ENCODE peak calls at places on chromosomes 2 and 18, in eight cellular contexts. One of them, this sample, is unnamed. For H3K9me3, the result is how much of the 10 kb centered on the place peaks cover.

GRCh38 chr18:67783215-67783946 is 266.9 kb upstream of the DSEL start:
- DNase-seq in SK-N-MC: no peak
- DNase-seq in gastrocnemius medialis: no peak
- DNase-seq in heart right ventricle: no peak
- DNase-seq in upper lobe of right lung: no peak
- DNase-seq in ovary: no peak
- DNase-seq in cardiac muscle cell: no peak
- DNase-seq in fibroblast of lung: peak
- DNase-seq in this sample: no peak

GRCh38 chr2:29053223-29053622 is 21.1 kb downstream of the PCARE start:
- DNase-seq in SK-N-MC: no peak
- DNase-seq in gastrocnemius medialis: no peak
- DNase-seq in heart right ventricle: no peak
- DNase-seq in upper lobe of right lung: no peak
- DNase-seq in ovary: no peak
- DNase-seq in cardiac muscle cell: no peak
- DNase-seq in fibroblast of lung: no peak
- DNase-seq in this sample: no peak

GRCh38 chr2:64374686-64375085 is 79.3 kb upstream of the LGALSL start:
- DNase-seq in SK-N-MC: no peak
- DNase-seq in gastrocnemius medialis: peak
- DNase-seq in heart right ventricle: peak
- DNase-seq in upper lobe of right lung: no peak
- DNase-seq in ovary: no peak
- DNase-seq in cardiac muscle cell: no peak
- DNase-seq in fibroblast of lung: peak
- DNase-seq in this sample: peak

GRCh38 chr2:11416931-11417330 is 49.0 kb downstream of the E2F6 start:
- DNase-seq in SK-N-MC: no peak
- DNase-seq in gastrocnemius medialis: no peak
- DNase-seq in heart right ventricle: no peak
- DNase-seq in upper lobe of right lung: no peak
- DNase-seq in ovary: no peak
- DNase-seq in cardiac muscle cell: no peak
- DNase-seq in fibroblast of lung: no peak
- DNase-seq in this sample: no peak

GRCh38 chr2:222837643-222838056 is 23.2 kb upstream of the ACSL3 start:
- DNase-seq in SK-N-MC: no peak
- DNase-seq in gastrocnemius medialis: no peak
- DNase-seq in heart right ventricle: no peak
- DNase-seq in upper lobe of right lung: no peak
- DNase-seq in ovary: no peak
- DNase-seq in cardiac muscle cell: no peak
- DNase-seq in fibroblast of lung: no peak
- DNase-seq in this sample: no peak

GRCh38 chr18:79766308-79766707 is 31.4 kb upstream of the KCNG2 start:
- DNase-seq in SK-N-MC: no peak
- DNase-seq in gastrocnemius medialis: no peak
- DNase-seq in heart right ventricle: no peak
- DNase-seq in upper lobe of right lung: peak
- DNase-seq in ovary: no peak
- DNase-seq in cardiac muscle cell: no peak
- DNase-seq in fibroblast of lung: no peak
- DNase-seq in this sample: no peak

GRCh38 chr18:73121207-73121606 is 253.4 kb upstream of the NETO1 start:
- DNase-seq in SK-N-MC: no peak
- DNase-seq in gastrocnemius medialis: no peak
- DNase-seq in heart right ventricle: no peak
- DNase-seq in upper lobe of right lung: no peak
- DNase-seq in ovary: no peak
- DNase-seq in cardiac muscle cell: no peak
- DNase-seq in fibroblast of lung: no peak
- DNase-seq in this sample: no peak

GRCh38 chr2:119476301-119477117 is 44.9 kb downstream of the TMEM37 start:
- DNase-seq in SK-N-MC: no peak
- DNase-seq in gastrocnemius medialis: peak
- DNase-seq in heart right ventricle: peak
- DNase-seq in upper lobe of right lung: peak
- DNase-seq in ovary: peak
- DNase-seq in cardiac muscle cell: peak
- DNase-seq in fibroblast of lung: peak
- DNase-seq in this sample: peak

GRCh38 chr2:151525872-151526271 is 116.2 kb downstream of the RIF1 start:
- DNase-seq in SK-N-MC: no peak
- DNase-seq in gastrocnemius medialis: no peak
- DNase-seq in heart right ventricle: no peak
- DNase-seq in upper lobe of right lung: no peak
- DNase-seq in ovary: no peak
- DNase-seq in cardiac muscle cell: no peak
- DNase-seq in fibroblast of lung: no peak
- DNase-seq in this sample: no peak

GRCh38 chr18:72826736-72827135 is 41.1 kb downstream of the NETO1 start:
- DNase-seq in SK-N-MC: no peak
- DNase-seq in gastrocnemius medialis: no peak
- DNase-seq in heart right ventricle: no peak
- DNase-seq in upper lobe of right lung: no peak
- DNase-seq in ovary: no peak
- DNase-seq in cardiac muscle cell: no peak
- DNase-seq in fibroblast of lung: no peak
- DNase-seq in this sample: no peak

GRCh38 chr2:138475394-138475793 is 26.2 kb upstream of the SPOPL start:
- DNase-seq in SK-N-MC: no peak
- DNase-seq in gastrocnemius medialis: no peak
- DNase-seq in heart right ventricle: no peak
- DNase-seq in upper lobe of right lung: no peak
- DNase-seq in ovary: no peak
- DNase-seq in cardiac muscle cell: no peak
- DNase-seq in fibroblast of lung: no peak
- DNase-seq in this sample: no peak

GRCh38 chr2:47024046-47024445 is 108.4 kb upstream of the MCFD2 start:
- DNase-seq in SK-N-MC: no peak
- DNase-seq in gastrocnemius medialis: peak
- DNase-seq in heart right ventricle: no peak
- DNase-seq in upper lobe of right lung: no peak
- DNase-seq in ovary: no peak
- DNase-seq in cardiac muscle cell: no peak
- DNase-seq in fibroblast of lung: no peak
- DNase-seq in this sample: no peak

GRCh38 chr2:40455661-40456060 is 3.8 kb upstream of the SLC8A1 start:
- DNase-seq in SK-N-MC: no peak
- DNase-seq in gastrocnemius medialis: no peak
- DNase-seq in heart right ventricle: no peak
- DNase-seq in upper lobe of right lung: peak
- DNase-seq in ovary: no peak
- DNase-seq in cardiac muscle cell: no peak
- DNase-seq in fibroblast of lung: no peak
- DNase-seq in this sample: no peak

GRCh38 chr18:61679836-61680235 is 213.0 kb downstream of the RNF152 start:
- DNase-seq in SK-N-MC: no peak
- DNase-seq in gastrocnemius medialis: no peak
- DNase-seq in heart right ventricle: no peak
- DNase-seq in upper lobe of right lung: no peak
- DNase-seq in ovary: no peak
- DNase-seq in cardiac muscle cell: no peak
- DNase-seq in fibroblast of lung: peak
- DNase-seq in this sample: no peak

GRCh38 chr18:52716926-52717325 is 376.9 kb downstream of the DCC start:
- DNase-seq in SK-N-MC: no peak
- DNase-seq in gastrocnemius medialis: no peak
- DNase-seq in heart right ventricle: no peak
- DNase-seq in upper lobe of right lung: no peak
- DNase-seq in ovary: no peak
- DNase-seq in cardiac muscle cell: peak
- DNase-seq in fibroblast of lung: peak
- DNase-seq in this sample: peak

GRCh38 chr2:159131882-159132281 is 154.6 kb downstream of the WDSUB1 start:
- DNase-seq in SK-N-MC: no peak
- DNase-seq in gastrocnemius medialis: no peak
- DNase-seq in heart right ventricle: no peak
- DNase-seq in upper lobe of right lung: no peak
- DNase-seq in ovary: no peak
- DNase-seq in cardiac muscle cell: no peak
- DNase-seq in fibroblast of lung: peak
- DNase-seq in this sample: peak

GRCh38 chr2:122660786-122661634 is 905.6 kb downstream of the TSN start:
- DNase-seq in SK-N-MC: no peak
- DNase-seq in gastrocnemius medialis: no peak
- DNase-seq in heart right ventricle: no peak
- DNase-seq in upper lobe of right lung: no peak
- DNase-seq in ovary: no peak
- DNase-seq in cardiac muscle cell: no peak
- DNase-seq in fibroblast of lung: no peak
- DNase-seq in this sample: no peak

GRCh38 chr2:188314314-188315054 is 22.8 kb downstream of the GULP1 start:
- DNase-seq in SK-N-MC: no peak
- DNase-seq in gastrocnemius medialis: no peak
- DNase-seq in heart right ventricle: no peak
- DNase-seq in upper lobe of right lung: no peak
- DNase-seq in ovary: no peak
- DNase-seq in cardiac muscle cell: no peak
- DNase-seq in fibroblast of lung: no peak
- DNase-seq in this sample: no peak

GRCh38 chr2:218962859-218963492 is 3.5 kb downstream of the CDK5R2 start:
- DNase-seq in SK-N-MC: no peak
- DNase-seq in gastrocnemius medialis: no peak
- DNase-seq in heart right ventricle: peak
- DNase-seq in upper lobe of right lung: peak
- DNase-seq in ovary: peak
- DNase-seq in cardiac muscle cell: peak
- DNase-seq in fibroblast of lung: peak
- DNase-seq in this sample: peak

GRCh38 chr2:45134014-45134413 is 124.8 kb upstream of the SIX2 start:
- DNase-seq in SK-N-MC: no peak
- DNase-seq in gastrocnemius medialis: no peak
- DNase-seq in heart right ventricle: no peak
- DNase-seq in upper lobe of right lung: no peak
- DNase-seq in ovary: no peak
- DNase-seq in cardiac muscle cell: no peak
- DNase-seq in fibroblast of lung: no peak
- DNase-seq in this sample: no peak

GRCh38 chr2:45132551-45132950 is 123.3 kb upstream of the SIX2 start:
- DNase-seq in SK-N-MC: no peak
- DNase-seq in gastrocnemius medialis: no peak
- DNase-seq in heart right ventricle: no peak
- DNase-seq in upper lobe of right lung: no peak
- DNase-seq in ovary: no peak
- DNase-seq in cardiac muscle cell: no peak
- DNase-seq in fibroblast of lung: no peak
- DNase-seq in this sample: no peak

GRCh38 chr2:45130758-45131157 is 121.5 kb upstream of the SIX2 start:
- DNase-seq in SK-N-MC: no peak
- DNase-seq in gastrocnemius medialis: no peak
- DNase-seq in heart right ventricle: no peak
- DNase-seq in upper lobe of right lung: no peak
- DNase-seq in ovary: no peak
- DNase-seq in cardiac muscle cell: no peak
- DNase-seq in fibroblast of lung: no peak
- DNase-seq in this sample: no peak

GRCh38 chr2:45128580-45128997 is 119.3 kb upstream of the SIX2 start:
- DNase-seq in SK-N-MC: no peak
- DNase-seq in gastrocnemius medialis: peak
- DNase-seq in heart right ventricle: peak
- DNase-seq in upper lobe of right lung: no peak
- DNase-seq in ovary: no peak
- DNase-seq in cardiac muscle cell: no peak
- DNase-seq in fibroblast of lung: peak
- DNase-seq in this sample: peak

GRCh38 chr2:45131587-45131986 is 122.3 kb upstream of the SIX2 start:
- DNase-seq in SK-N-MC: no peak
- DNase-seq in gastrocnemius medialis: no peak
- DNase-seq in heart right ventricle: no peak
- DNase-seq in upper lobe of right lung: no peak
- DNase-seq in ovary: no peak
- DNase-seq in cardiac muscle cell: no peak
- DNase-seq in fibroblast of lung: peak
- DNase-seq in this sample: peak
- H3K4me3 ChIP-seq in SK-N-MC: no peak
- H3K4me3 ChIP-seq in gastrocnemius medialis: no peak
- H3K4me3 ChIP-seq in heart right ventricle: no peak
- H3K4me3 ChIP-seq in upper lobe of right lung: no peak
- H3K4me3 ChIP-seq in ovary: no peak
- H3K4me3 ChIP-seq in cardiac muscle cell: no peak
- H3K4me3 ChIP-seq in fibroblast of lung: no peak
- H3K4me3 ChIP-seq in this sample: no peak

GRCh38 chr18:14914126-14914525 is 166.2 kb downstream of the ANKRD30B start:
- DNase-seq in SK-N-MC: no peak
- DNase-seq in gastrocnemius medialis: no peak
- DNase-seq in heart right ventricle: no peak
- DNase-seq in upper lobe of right lung: no peak
- DNase-seq in ovary: no peak
- DNase-seq in cardiac muscle cell: no peak
- DNase-seq in fibroblast of lung: no peak
- DNase-seq in this sample: no peak
- H3K9me3 ChIP-seq in SK-N-MC: under half
- H3K9me3 ChIP-seq in gastrocnemius medialis: under half
- H3K9me3 ChIP-seq in heart right ventricle: under half
- H3K9me3 ChIP-seq in upper lobe of right lung: under half
- H3K9me3 ChIP-seq in ovary: under half
- H3K9me3 ChIP-seq in cardiac muscle cell: under half
- H3K9me3 ChIP-seq in fibroblast of lung: under half
- H3K9me3 ChIP-seq in this sample: under half

GRCh38 chr18:49170145-49170544 is 219.4 kb upstream of the SMAD7 start:
- DNase-seq in SK-N-MC: no peak
- DNase-seq in gastrocnemius medialis: no peak
- DNase-seq in heart right ventricle: no peak
- DNase-seq in upper lobe of right lung: no peak
- DNase-seq in ovary: no peak
- DNase-seq in cardiac muscle cell: no peak
- DNase-seq in fibroblast of lung: no peak
- DNase-seq in this sample: no peak

GRCh38 chr18:49167084-49167483 is 216.3 kb upstream of the SMAD7 start:
- DNase-seq in SK-N-MC: no peak
- DNase-seq in gastrocnemius medialis: no peak
- DNase-seq in heart right ventricle: no peak
- DNase-seq in upper lobe of right lung: no peak
- DNase-seq in ovary: no peak
- DNase-seq in cardiac muscle cell: no peak
- DNase-seq in fibroblast of lung: no peak
- DNase-seq in this sample: no peak

GRCh38 chr18:49168970-49169619 is 218.3 kb upstream of the SMAD7 start:
- DNase-seq in SK-N-MC: no peak
- DNase-seq in gastrocnemius medialis: no peak
- DNase-seq in heart right ventricle: no peak
- DNase-seq in upper lobe of right lung: no peak
- DNase-seq in ovary: no peak
- DNase-seq in cardiac muscle cell: no peak
- DNase-seq in fibroblast of lung: no peak
- DNase-seq in this sample: no peak

GRCh38 chr18:49166327-49166726 is 215.6 kb upstream of the SMAD7 start:
- DNase-seq in SK-N-MC: no peak
- DNase-seq in gastrocnemius medialis: no peak
- DNase-seq in heart right ventricle: no peak
- DNase-seq in upper lobe of right lung: no peak
- DNase-seq in ovary: no peak
- DNase-seq in cardiac muscle cell: no peak
- DNase-seq in fibroblast of lung: no peak
- DNase-seq in this sample: no peak

GRCh38 chr18:49168281-49168680 is 217.5 kb upstream of the SMAD7 start:
- DNase-seq in SK-N-MC: no peak
- DNase-seq in gastrocnemius medialis: no peak
- DNase-seq in heart right ventricle: no peak
- DNase-seq in upper lobe of right lung: no peak
- DNase-seq in ovary: peak
- DNase-seq in cardiac muscle cell: no peak
- DNase-seq in fibroblast of lung: no peak
- DNase-seq in this sample: no peak
- H3K4me3 ChIP-seq in SK-N-MC: no peak
- H3K4me3 ChIP-seq in gastrocnemius medialis: no peak
- H3K4me3 ChIP-seq in heart right ventricle: no peak
- H3K4me3 ChIP-seq in upper lobe of right lung: no peak
- H3K4me3 ChIP-seq in ovary: no peak
- H3K4me3 ChIP-seq in cardiac muscle cell: no peak
- H3K4me3 ChIP-seq in fibroblast of lung: no peak
- H3K4me3 ChIP-seq in this sample: no peak

GRCh38 chr2:135064149-135064548 is 12.1 kb downstream of the RAB3GAP1 start:
- DNase-seq in SK-N-MC: no peak
- DNase-seq in gastrocnemius medialis: no peak
- DNase-seq in heart right ventricle: no peak
- DNase-seq in upper lobe of right lung: no peak
- DNase-seq in ovary: no peak
- DNase-seq in cardiac muscle cell: no peak
- DNase-seq in fibroblast of lung: no peak
- DNase-seq in this sample: no peak
- H3K9me3 ChIP-seq in SK-N-MC: under half
- H3K9me3 ChIP-seq in gastrocnemius medialis: under half
- H3K9me3 ChIP-seq in heart right ventricle: under half
- H3K9me3 ChIP-seq in upper lobe of right lung: under half
- H3K9me3 ChIP-seq in ovary: under half
- H3K9me3 ChIP-seq in cardiac muscle cell: under half
- H3K9me3 ChIP-seq in fibroblast of lung: under half
- H3K9me3 ChIP-seq in this sample: under half